ENCODE peak calls at places on chromosome 16, in six cellular contexts. One of them, this sample, is unnamed.

GRCh38 chr16:4245400-4245799 is 3.5 kb upstream of the SRL start:
- DNase-seq in tibial artery: no peak
- DNase-seq in spleen: no peak
- DNase-seq in fibroblast of mammary gland: peak
- DNase-seq in HFF-Myc: no peak
- DNase-seq in GM23338: no peak
- DNase-seq in this sample: no peak

GRCh38 chr16:3736116-3736515 is 18.8 kb upstream of the TRAP1 start:
- DNase-seq in fibroblast of mammary gland: no peak
- DNase-seq in GM23338: no peak
- DNase-seq in tibial artery: no peak
- DNase-seq in spleen: peak
- DNase-seq in HFF-Myc: no peak
- DNase-seq in this sample: no peak

GRCh38 chr16:13909872-13910303 is 10.1 kb upstream of the ERCC4 start:
- DNase-seq in tibial artery: peak
- DNase-seq in fibroblast of mammary gland: peak
- DNase-seq in GM23338: no peak
- DNase-seq in HFF-Myc: no peak
- DNase-seq in spleen: no peak
- DNase-seq in this sample: peak

GRCh38 chr16:14117051-14117450 is 45.9 kb downstream of the MRTFB start:
- DNase-seq in GM23338: no peak
- DNase-seq in HFF-Myc: no peak
- DNase-seq in spleen: no peak
- DNase-seq in tibial artery: no peak
- DNase-seq in fibroblast of mammary gland: no peak
- DNase-seq in this sample: no peak

GRCh38 chr16:77430360-77430759 is 4.5 kb downstream of the ADAMTS18 start:
- DNase-seq in fibroblast of mammary gland: no peak
- DNase-seq in GM23338: no peak
- DNase-seq in tibial artery: no peak
- DNase-seq in HFF-Myc: no peak
- DNase-seq in spleen: no peak
- DNase-seq in this sample: no peak

GRCh38 chr16:50323335-50324011 is 45.3 kb downstream of the BRD7 start:
- DNase-seq in GM23338: no peak
- DNase-seq in HFF-Myc: peak
- DNase-seq in spleen: peak
- DNase-seq in tibial artery: no peak
- DNase-seq in fibroblast of mammary gland: peak
- DNase-seq in this sample: peak

GRCh38 chr16:87895641-87896141 is 26.4 kb upstream of the SLC7A5 start:
- DNase-seq in tibial artery: no peak
- DNase-seq in GM23338: no peak
- DNase-seq in HFF-Myc: no peak
- DNase-seq in fibroblast of mammary gland: peak
- DNase-seq in spleen: no peak
- DNase-seq in this sample: peak

GRCh38 chr16:17194190-17194780 is 276.5 kb downstream of the XYLT1 start:
- DNase-seq in HFF-Myc: no peak
- DNase-seq in GM23338: peak
- DNase-seq in spleen: peak
- DNase-seq in fibroblast of mammary gland: peak
- DNase-seq in tibial artery: peak
- DNase-seq in this sample: peak

GRCh38 chr16:55666012-55666411 is 10.2 kb downstream of the SLC6A2 start:
- DNase-seq in fibroblast of mammary gland: no peak
- DNase-seq in tibial artery: no peak
- DNase-seq in spleen: no peak
- DNase-seq in GM23338: no peak
- DNase-seq in HFF-Myc: no peak
- DNase-seq in this sample: no peak

GRCh38 chr16:17409894-17410293 is 60.9 kb downstream of the XYLT1 start:
- DNase-seq in tibial artery: no peak
- DNase-seq in HFF-Myc: no peak
- DNase-seq in fibroblast of mammary gland: no peak
- DNase-seq in GM23338: no peak
- DNase-seq in spleen: no peak
- DNase-seq in this sample: no peak

DNA sequence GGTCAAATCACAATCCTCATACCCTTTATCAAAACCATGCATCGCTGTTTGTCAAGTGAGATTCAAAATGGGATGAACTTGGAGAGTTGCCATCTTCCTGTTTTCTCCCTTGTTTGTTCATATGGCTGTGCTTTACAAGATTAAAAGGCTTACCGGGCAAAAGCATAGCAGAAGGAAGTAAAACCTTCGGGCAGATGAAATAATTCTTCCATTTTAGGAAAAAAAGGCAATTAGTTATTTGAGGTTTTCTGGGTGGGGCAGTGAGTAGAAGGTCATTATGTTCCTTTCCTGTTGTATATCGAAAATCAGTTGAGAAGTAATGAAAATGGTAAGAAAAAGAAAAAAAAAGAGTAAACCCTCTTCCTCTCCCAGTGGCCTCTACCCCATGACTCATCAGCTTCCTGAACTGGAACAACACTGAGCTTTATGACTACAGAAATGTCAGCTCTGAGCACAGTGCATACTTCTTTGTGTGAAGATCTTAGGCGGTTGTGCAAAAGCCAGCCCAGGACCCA is 369.2 kb downstream of the CDH13 start:
- DNase-seq in HFF-Myc: peak
- DNase-seq in spleen: no peak
- DNase-seq in GM23338: no peak
- DNase-seq in fibroblast of mammary gland: peak
- DNase-seq in tibial artery: no peak
- DNase-seq in this sample: peak
- H3K4me3 ChIP-seq in HFF-Myc: peak
- H3K4me3 ChIP-seq in spleen: no peak
- H3K4me3 ChIP-seq in GM23338: no peak
- H3K4me3 ChIP-seq in fibroblast of mammary gland: no peak
- H3K4me3 ChIP-seq in tibial artery: no peak
- H3K4me3 ChIP-seq in this sample: no peak

GRCh38 chr16:21953541-21953902 is 361 bp downstream of the UQCRC2 start:
- DNase-seq in spleen: no peak
- DNase-seq in HFF-Myc: no peak
- DNase-seq in GM23338: no peak
- DNase-seq in fibroblast of mammary gland: no peak
- DNase-seq in tibial artery: no peak
- DNase-seq in this sample: no peak

GRCh38 chr16:21949713-21950260 is 3.4 kb upstream of the UQCRC2 start:
- DNase-seq in tibial artery: no peak
- DNase-seq in fibroblast of mammary gland: no peak
- DNase-seq in spleen: no peak
- DNase-seq in GM23338: no peak
- DNase-seq in HFF-Myc: no peak
- DNase-seq in this sample: no peak

GRCh38 chr16:21952793-21953540 is at the start of gene UQCRC2:
- DNase-seq in fibroblast of mammary gland: peak
- DNase-seq in HFF-Myc: peak
- DNase-seq in tibial artery: peak
- DNase-seq in GM23338: peak
- DNase-seq in spleen: peak
- DNase-seq in this sample: peak

GRCh38 chr16:21952040-21952792 is 945 bp upstream of the UQCRC2 start:
- DNase-seq in fibroblast of mammary gland: peak
- DNase-seq in spleen: peak
- DNase-seq in GM23338: peak
- DNase-seq in HFF-Myc: peak
- DNase-seq in tibial artery: peak
- DNase-seq in this sample: peak

GRCh38 chr16:21950782-21951521 is 2.2 kb upstream of the UQCRC2 start:
- DNase-seq in GM23338: peak
- DNase-seq in fibroblast of mammary gland: peak
- DNase-seq in HFF-Myc: no peak
- DNase-seq in spleen: no peak
- DNase-seq in tibial artery: no peak
- DNase-seq in this sample: peak
- TF ChIP-seq CTCF in GM23338: peak
- TF ChIP-seq CTCF in fibroblast of mammary gland: peak
- TF ChIP-seq CTCF in HFF-Myc: peak
- TF ChIP-seq CTCF in spleen: no peak
- TF ChIP-seq CTCF in tibial artery: peak
- TF ChIP-seq CTCF in this sample: peak

DNA sequence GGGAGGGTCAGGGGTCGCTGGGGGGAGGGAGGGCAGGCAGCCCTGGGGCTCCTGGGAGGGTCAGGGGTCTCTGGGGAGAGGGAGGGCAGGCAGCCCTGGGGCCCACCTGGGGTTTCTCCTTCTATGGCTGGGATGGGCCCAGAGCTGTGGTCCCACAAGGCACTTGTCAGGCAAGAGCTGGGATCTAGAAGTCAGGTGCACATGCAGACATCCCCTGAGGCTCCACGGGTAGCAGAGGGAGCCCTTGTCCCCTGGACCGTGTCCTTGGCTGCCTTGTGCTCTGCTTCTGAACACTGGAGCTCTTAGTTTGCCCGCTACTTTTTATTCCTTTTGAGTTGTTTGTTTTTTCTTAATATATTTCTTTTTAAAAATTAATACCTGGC is 1.8 kb downstream of the TUBB3 start:
- DNase-seq in spleen: no peak
- DNase-seq in tibial artery: no peak
- DNase-seq in fibroblast of mammary gland: no peak
- DNase-seq in GM23338: peak
- DNase-seq in HFF-Myc: no peak
- DNase-seq in this sample: no peak
- H3K4me3 ChIP-seq in spleen: no peak
- H3K4me3 ChIP-seq in tibial artery: no peak
- H3K4me3 ChIP-seq in fibroblast of mammary gland: peak
- H3K4me3 ChIP-seq in GM23338: peak
- H3K4me3 ChIP-seq in HFF-Myc: peak
- H3K4me3 ChIP-seq in this sample: peak

DNA sequence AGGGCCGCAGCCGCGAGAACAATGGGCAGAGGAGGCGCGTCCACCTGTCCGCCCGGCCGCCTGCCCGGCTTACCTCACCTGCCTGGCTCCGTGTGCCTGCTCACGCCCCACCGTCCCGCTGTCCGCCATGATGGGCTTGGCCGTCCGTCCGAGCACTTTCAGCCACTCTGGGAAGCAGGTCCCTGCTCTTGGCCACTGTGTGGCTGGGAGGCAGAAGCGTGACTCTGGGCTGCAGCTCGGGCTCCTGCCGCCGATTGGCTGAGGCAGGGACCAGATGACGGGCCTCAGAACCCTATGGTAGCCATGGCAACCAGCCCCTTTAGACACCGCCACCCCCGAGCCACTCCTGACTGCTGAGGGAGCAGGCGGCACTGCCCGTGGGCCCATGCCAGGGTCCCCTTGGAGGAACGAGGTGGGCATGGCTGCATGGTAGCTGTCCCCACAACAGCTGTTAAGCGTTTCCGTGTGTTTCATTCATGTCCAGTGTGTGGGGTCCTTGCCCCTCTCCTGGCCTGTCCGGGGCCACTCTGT is 8.9 kb upstream of the AXIN1 start:
- DNase-seq in tibial artery: no peak
- DNase-seq in HFF-Myc: no peak
- DNase-seq in spleen: no peak
- DNase-seq in fibroblast of mammary gland: no peak
- DNase-seq in GM23338: peak
- DNase-seq in this sample: no peak
- TF ChIP-seq CTCF in tibial artery: no peak
- TF ChIP-seq CTCF in HFF-Myc: no peak
- TF ChIP-seq CTCF in spleen: no peak
- TF ChIP-seq CTCF in fibroblast of mammary gland: no peak
- TF ChIP-seq CTCF in GM23338: no peak
- TF ChIP-seq CTCF in this sample: no peak

GRCh38 chr16:91484-91883 is 13.5 kb downstream of the MPG start:
- DNase-seq in GM23338: no peak
- DNase-seq in fibroblast of mammary gland: peak
- DNase-seq in tibial artery: peak
- DNase-seq in spleen: no peak
- DNase-seq in HFF-Myc: no peak
- DNase-seq in this sample: peak
- H3K4me3 ChIP-seq in GM23338: no peak
- H3K4me3 ChIP-seq in fibroblast of mammary gland: no peak
- H3K4me3 ChIP-seq in tibial artery: no peak
- H3K4me3 ChIP-seq in spleen: no peak
- H3K4me3 ChIP-seq in HFF-Myc: no peak
- H3K4me3 ChIP-seq in this sample: no peak

DNA sequence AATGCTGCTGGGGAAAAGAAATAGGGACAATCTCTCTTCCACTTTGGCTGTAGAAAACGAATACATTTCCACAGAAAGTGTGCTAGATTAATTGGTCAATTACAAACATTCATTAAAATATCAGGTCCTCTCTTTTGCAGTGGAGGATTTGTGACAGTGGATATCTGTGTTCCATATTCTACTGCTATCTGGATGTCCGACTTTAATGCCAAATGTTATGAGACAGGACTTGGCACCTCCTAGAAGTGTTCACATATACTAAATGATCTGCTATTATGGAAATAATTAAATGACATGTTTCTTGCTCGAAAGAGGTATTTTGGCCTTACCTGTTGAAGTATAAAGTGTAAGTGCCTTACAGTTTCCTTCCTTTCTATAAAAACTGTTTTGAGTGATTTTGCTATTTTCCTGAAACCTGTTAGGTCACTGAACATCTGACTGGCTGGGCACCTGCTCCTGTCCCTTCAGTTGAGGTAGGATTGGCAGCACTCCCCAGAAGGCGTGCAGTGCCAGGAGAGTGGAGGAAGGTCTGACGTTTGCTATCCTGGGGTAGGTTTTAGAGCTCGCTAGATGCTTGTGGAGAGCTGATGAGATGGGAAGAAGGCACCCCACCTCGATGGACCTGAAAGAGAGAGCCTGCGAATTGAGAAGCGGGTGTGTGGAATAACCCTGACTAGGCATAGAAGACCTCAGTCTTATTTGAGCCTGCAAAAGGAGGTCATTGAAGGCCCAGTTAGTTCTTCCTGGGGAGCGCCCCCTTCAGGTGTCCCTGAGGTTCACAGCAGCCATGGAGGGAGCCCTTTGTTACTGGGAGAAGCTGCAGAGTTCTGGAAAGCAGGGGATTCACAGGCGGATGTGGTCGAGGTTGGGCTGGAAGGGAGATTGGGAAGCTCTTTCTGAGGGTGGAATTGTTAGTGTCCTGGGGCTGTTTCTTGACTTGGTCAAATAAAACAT is 159.4 kb upstream of the ZNF267 start:
- DNase-seq in tibial artery: no peak
- DNase-seq in GM23338: peak
- DNase-seq in spleen: no peak
- DNase-seq in fibroblast of mammary gland: no peak
- DNase-seq in HFF-Myc: no peak
- DNase-seq in this sample: no peak
- TF ChIP-seq CTCF in tibial artery: no peak
- TF ChIP-seq CTCF in GM23338: peak
- TF ChIP-seq CTCF in spleen: no peak
- TF ChIP-seq CTCF in fibroblast of mammary gland: peak
- TF ChIP-seq CTCF in HFF-Myc: peak
- TF ChIP-seq CTCF in this sample: peak

This sample was measured in astrocyte of the spinal cord.